ENCODE peak calls at places on chromosome 3, in ten cellular contexts. T, F, C, S, W, G, X, D, A and M are unnamed samples.

GRCh38 chr3:190424478-190425439 is 24.9 kb downstream of the TMEM207 start:
- DNase-seq in T (peak; percentile 63), F (peak; percentile 15), C (peak; percentile 81), S (peak; percentile 72), W (peak; percentile 43), G (peak; percentile 82), X (peak; percentile 75), D (no peak), A (peak; percentile 52), M (peak; percentile 78)

GRCh38 chr3:140152851-140153640 is 218.1 kb downstream of the CLSTN2 start:
- DNase-seq in T (no peak), F (no peak), C (peak; percentile 60), S (no peak), W (no peak), G (no peak), X (peak; percentile 82), D (no peak), A (no peak), M (no peak)

GRCh38 chr3:182258538-182259177 is 534.6 kb upstream of the ATP11B start:
- DNase-seq in T (peak; percentile 64), F (no peak), C (peak; percentile 63), S (no peak), W (peak; percentile 14), G (peak; percentile 61), X (no peak), D (peak; percentile 2), A (peak; percentile 38), M (no peak)

GRCh38 chr3:103002447-103002846 is 567.6 kb downstream of the ZPLD1 start:
- DNase-seq in T (peak; percentile 56), F (no peak), C (peak; percentile 69), S (no peak), W (no peak), G (no peak), X (no peak), D (no peak), A (no peak), M (no peak)

GRCh38 chr3:112651516-112651915 is 10.6 kb upstream of the CCDC80 start:
- DNase-seq in T (no peak), F (no peak), C (peak; percentile 91), S (no peak), W (no peak), G (no peak), X (no peak), D (no peak), A (no peak), M (no peak)

GRCh38 chr3:182739619-182740018 is 53.7 kb upstream of the ATP11B start:
- DNase-seq in T (no peak), F (no peak), C (no peak), S (no peak), W (peak; percentile 45), G (no peak), X (no peak), D (no peak), A (no peak), M (no peak)

GRCh38 chr3:84967767-84968581 is 9.2 kb downstream of the CADM2 start:
- DNase-seq in T (no peak), F (no peak), C (no peak), S (no peak), W (no peak), G (no peak), X (no peak), D (no peak), A (no peak), M (no peak)

GRCh38 chr3:187994221-187995085 is 159.5 kb upstream of the LPP start:
- DNase-seq in T (no peak), F (no peak), C (peak; percentile 90), S (no peak), W (peak; percentile 23), G (no peak), X (no peak), D (no peak), A (no peak), M (no peak)

GRCh38 chr3:132549890-132550578 is 47.0 kb upstream of the ACKR4 start:
- DNase-seq in T (no peak), F (no peak), C (peak; percentile 92), S (no peak), W (peak; percentile 22), G (no peak), X (no peak), D (no peak), A (peak; percentile 26), M (no peak)